ENCODE peak calls at places on chromosomes 16 and 17, in four cellular contexts. W is breast epithelium, X is left ventricle myocardium inferior, N is RWPE2. V is an unnamed sample. For H3K4me1, the result is how much of the 10 kb centered on the place peaks cover.

GRCh38 chr16:88585269-88585668 is 15.1 kb downstream of the ZC3H18 start:
- DNase-seq in W (no peak), X (no peak), N (no peak), V (no peak)

GRCh38 chr16:1022466-1022865 is 40.9 kb downstream of the SOX8 start:
- DNase-seq in W (no peak), X (no peak), N (no peak), V (no peak)

GRCh38 chr17:5430413-5430999 is 8.4 kb downstream of the C1QBP start:
- DNase-seq in W (no peak), X (no peak), N (no peak), V (no peak)

GRCh38 chr16:49464877-49465504 is 91.4 kb downstream of the C16orf78 start:
- DNase-seq in W (no peak), X (no peak), N (no peak), V (peak)

GRCh38 chr16:74521691-74522090 is 85.2 kb downstream of the GLG1 start:
- DNase-seq in W (no peak), X (no peak), N (no peak), V (no peak)

GRCh38 chr17:60223456-60223855 is 73.7 kb downstream of the CA4 start:
- DNase-seq in W (no peak), X (no peak), N (no peak), V (no peak)

GRCh38 chr17:72691601-72692000 is 400.9 kb downstream of the SLC39A11 start:
- DNase-seq in W (no peak), X (no peak), N (no peak), V (no peak)

GRCh38 chr16:89357055-89357454 is 133.3 kb downstream of the ANKRD11 start:
- DNase-seq in W (no peak), X (no peak), N (no peak), V (no peak)

GRCh38 chr17:44911133-44912001 is 3.9 kb downstream of the GFAP start:
- DNase-seq in W (no peak), X (peak), N (no peak), V (peak)

GRCh38 chr16:4298761-4299522 is 16.9 kb upstream of the GLIS2 start:
- DNase-seq in W (peak), X (peak), N (peak), V (no peak)

GRCh38 chr16:73846292-73846849 is 450.2 kb upstream of the PSMD7 start:
- DNase-seq in W (no peak), X (no peak), N (no peak), V (no peak)

GRCh38 chr16:83113317-83113716 is 486.5 kb downstream of the CDH13 start:
- DNase-seq in W (no peak), X (no peak), N (no peak), V (no peak)

GRCh38 chr16:11547517-11547916 is 39.2 kb downstream of the LITAF start:
- DNase-seq in W (no peak), X (no peak), N (no peak), V (no peak)

GRCh38 chr17:76191891-76192290 is 48.4 kb downstream of the RNF157 start:
- DNase-seq in W (no peak), X (no peak), N (no peak), V (no peak)

GRCh38 chr17:12918132-12918531 is 99.7 kb downstream of the ELAC2 start:
- DNase-seq in W (no peak), X (no peak), N (no peak), V (no peak)

GRCh38 chr17:65472602-65473001 is 88.8 kb downstream of the AXIN2 start:
- DNase-seq in W (no peak), X (no peak), N (no peak), V (no peak)

GRCh38 chr16:85878875-85879274 is 20.1 kb upstream of the IRF8 start:
- DNase-seq in W (no peak), X (no peak), N (no peak), V (no peak)
- TF ChIP-seq CTCF in W (no peak), X (no peak), N (peak), V (no peak)

DNA sequence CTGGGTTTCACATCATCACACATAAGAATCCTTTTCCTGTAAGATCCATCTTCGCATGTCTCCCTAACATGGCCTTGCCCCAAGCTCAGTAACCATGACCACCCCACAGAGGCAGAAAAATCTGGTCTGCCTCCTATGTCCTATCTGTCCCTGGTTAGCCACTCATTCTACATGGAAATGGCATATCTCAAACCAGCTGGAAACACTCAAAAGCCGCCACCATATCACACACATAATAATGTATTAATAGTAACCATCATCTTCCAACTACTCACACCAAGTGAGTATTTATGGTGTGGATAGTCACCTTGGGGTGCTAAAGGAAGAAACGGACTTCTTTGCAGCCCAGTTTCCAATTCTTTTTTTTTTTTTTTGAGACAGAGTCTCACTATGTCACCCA is 11.4 kb downstream of the FAM117A start:
- DNase-seq in W (no peak), X (no peak), N (no peak), V (no peak)
- H3K4me1 ChIP-seq in W (under half), X (half or more), N (under half), V (under half)

GRCh38 chr17:32831223-32831622 is 45.7 kb downstream of the MYO1D start:
- DNase-seq in W (no peak), X (no peak), N (no peak), V (no peak)
- H3K27ac ChIP-seq in W (no peak), X (no peak), N (no peak), V (no peak)

DNA sequence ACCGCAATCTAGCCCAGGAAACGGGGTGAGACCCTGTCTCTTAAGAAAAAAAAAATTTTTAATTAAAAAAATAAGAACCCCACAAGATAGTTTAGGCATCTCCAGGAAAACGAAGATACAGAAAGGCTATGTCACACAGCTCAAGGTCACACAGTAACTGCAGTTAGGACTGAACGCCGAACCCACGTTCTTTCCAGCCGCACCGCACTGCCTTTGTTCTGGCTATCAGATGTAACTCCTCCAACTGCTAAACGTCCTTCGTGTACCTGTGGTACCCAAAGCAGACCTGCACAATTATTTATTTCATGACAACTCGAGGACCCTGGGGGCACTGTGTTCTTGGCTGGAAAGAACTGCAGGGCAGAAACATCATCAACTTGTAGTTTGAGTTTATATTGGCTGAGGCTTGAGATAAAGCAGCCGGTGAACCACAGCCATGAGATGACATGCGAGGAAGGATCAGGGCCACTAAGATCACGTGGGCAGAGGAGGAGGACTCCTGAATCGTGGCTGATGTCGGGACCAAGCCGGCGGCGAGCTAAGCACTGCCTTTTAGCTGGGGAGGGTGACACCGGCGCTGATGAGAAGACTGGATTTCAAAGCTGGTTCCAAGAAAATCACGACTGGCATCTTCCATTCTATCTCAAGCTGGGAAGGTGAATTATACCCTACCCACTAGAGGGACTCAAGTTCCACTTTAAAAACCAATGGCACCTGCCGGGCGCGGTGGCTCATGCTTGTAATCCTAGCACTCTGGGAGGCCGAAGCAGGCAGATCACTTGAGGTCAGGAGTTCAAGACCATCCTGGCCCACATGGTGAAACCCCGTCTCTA is 20.7 kb upstream of the MNT start:
- DNase-seq in W (no peak), X (no peak), N (no peak), V (no peak)
- TF ChIP-seq CTCF in W (no peak), X (peak), N (peak), V (no peak)

V was measured in right lobe of liver.